ENCODE peak calls at places on chromosomes 2 and 18, in six cellular contexts. One of them, this sample, is unnamed.
A peak's percentile ranks its signal among the peaks of the same experiment; 100 is the strongest.

GRCh38 chr2:54336136-54336976 is 80.3 kb upstream of the TSPYL6 start:
- DNase-seq in substantia nigra: no peak
- DNase-seq in CD8-positive, alpha-beta T cell: no peak
- DNase-seq in lower lobe of right lung: no peak
- DNase-seq in CD4-positive, alpha-beta T cell: no peak
- DNase-seq in dorsolateral prefrontal cortex: no peak
- DNase-seq in this sample: no peak

GRCh38 chr2:121372756-121373353 is 87.9 kb upstream of the TFCP2L1 start:
- DNase-seq in CD8-positive, alpha-beta T cell: no peak
- DNase-seq in dorsolateral prefrontal cortex: no peak
- DNase-seq in lower lobe of right lung: no peak
- DNase-seq in substantia nigra: no peak
- DNase-seq in CD4-positive, alpha-beta T cell: no peak
- DNase-seq in this sample: no peak

GRCh38 chr2:19982268-19982667 is 7.6 kb downstream of the WDR35 start:
- DNase-seq in CD4-positive, alpha-beta T cell: no peak
- DNase-seq in lower lobe of right lung: no peak
- DNase-seq in CD8-positive, alpha-beta T cell: no peak
- DNase-seq in dorsolateral prefrontal cortex: no peak
- DNase-seq in substantia nigra: no peak
- DNase-seq in this sample: no peak

GRCh38 chr2:168698959-168699358 is 103.5 kb upstream of the NOSTRIN start:
- DNase-seq in CD8-positive, alpha-beta T cell: no peak
- DNase-seq in lower lobe of right lung: no peak
- DNase-seq in CD4-positive, alpha-beta T cell: no peak
- DNase-seq in substantia nigra: no peak
- DNase-seq in dorsolateral prefrontal cortex: no peak
- DNase-seq in this sample: no peak

GRCh38 chr2:235659767-235660322 is 166.0 kb downstream of the AGAP1 start:
- DNase-seq in dorsolateral prefrontal cortex: no peak
- DNase-seq in CD4-positive, alpha-beta T cell: no peak
- DNase-seq in lower lobe of right lung: no peak
- DNase-seq in CD8-positive, alpha-beta T cell: no peak
- DNase-seq in substantia nigra: no peak
- DNase-seq in this sample: no peak

GRCh38 chr2:20930928-20931327 is 108.0 kb upstream of the LDAH start:
- DNase-seq in lower lobe of right lung: no peak
- DNase-seq in dorsolateral prefrontal cortex: no peak
- DNase-seq in CD8-positive, alpha-beta T cell: no peak
- DNase-seq in substantia nigra: no peak
- DNase-seq in CD4-positive, alpha-beta T cell: no peak
- DNase-seq in this sample: no peak

GRCh38 chr2:189369566-189369965 is 71.7 kb upstream of the WDR75 start:
- DNase-seq in dorsolateral prefrontal cortex: no peak
- DNase-seq in lower lobe of right lung: no peak
- DNase-seq in CD8-positive, alpha-beta T cell: no peak
- DNase-seq in CD4-positive, alpha-beta T cell: no peak
- DNase-seq in substantia nigra: no peak
- DNase-seq in this sample: no peak

GRCh38 chr2:183490930-183491329 is 366.7 kb downstream of the NUP35 start:
- DNase-seq in substantia nigra: no peak
- DNase-seq in dorsolateral prefrontal cortex: peak; percentile 61
- DNase-seq in lower lobe of right lung: no peak
- DNase-seq in CD8-positive, alpha-beta T cell: no peak
- DNase-seq in CD4-positive, alpha-beta T cell: no peak
- DNase-seq in this sample: no peak

GRCh38 chr2:119448427-119449141 is 16.9 kb downstream of the TMEM37 start:
- DNase-seq in CD8-positive, alpha-beta T cell: no peak
- DNase-seq in lower lobe of right lung: no peak
- DNase-seq in dorsolateral prefrontal cortex: no peak
- DNase-seq in substantia nigra: no peak
- DNase-seq in CD4-positive, alpha-beta T cell: no peak
- DNase-seq in this sample: no peak

GRCh38 chr2:2919574-2920365 is 457.8 kb downstream of the EIPR1 start:
- DNase-seq in CD4-positive, alpha-beta T cell: no peak
- DNase-seq in lower lobe of right lung: no peak
- DNase-seq in CD8-positive, alpha-beta T cell: no peak
- DNase-seq in substantia nigra: no peak
- DNase-seq in dorsolateral prefrontal cortex: no peak
- DNase-seq in this sample: no peak

GRCh38 chr2:21330786-21331391 is 207.1 kb downstream of the TDRD15 start:
- DNase-seq in substantia nigra: no peak
- DNase-seq in lower lobe of right lung: no peak
- DNase-seq in CD8-positive, alpha-beta T cell: no peak
- DNase-seq in CD4-positive, alpha-beta T cell: no peak
- DNase-seq in dorsolateral prefrontal cortex: no peak
- DNase-seq in this sample: no peak

GRCh38 chr2:23760746-23761145 is 166.2 kb downstream of the ATAD2B start:
- DNase-seq in substantia nigra: no peak
- DNase-seq in CD4-positive, alpha-beta T cell: no peak
- DNase-seq in dorsolateral prefrontal cortex: no peak
- DNase-seq in CD8-positive, alpha-beta T cell: no peak
- DNase-seq in lower lobe of right lung: no peak
- DNase-seq in this sample: no peak

GRCh38 chr2:139992078-139992477 is 1211.9 kb upstream of the NXPH2 start:
- DNase-seq in dorsolateral prefrontal cortex: no peak
- DNase-seq in substantia nigra: no peak
- DNase-seq in lower lobe of right lung: no peak
- DNase-seq in CD4-positive, alpha-beta T cell: no peak
- DNase-seq in CD8-positive, alpha-beta T cell: no peak
- DNase-seq in this sample: no peak

GRCh38 chr18:361941-362913 is 94.4 kb upstream of the THOC1 start:
- DNase-seq in CD4-positive, alpha-beta T cell: no peak
- DNase-seq in substantia nigra: no peak
- DNase-seq in lower lobe of right lung: no peak
- DNase-seq in CD8-positive, alpha-beta T cell: no peak
- DNase-seq in dorsolateral prefrontal cortex: no peak
- DNase-seq in this sample: no peak

GRCh38 chr2:33408109-33408508 is 68.3 kb upstream of the RASGRP3 start:
- DNase-seq in CD4-positive, alpha-beta T cell: no peak
- DNase-seq in CD8-positive, alpha-beta T cell: no peak
- DNase-seq in lower lobe of right lung: no peak
- DNase-seq in substantia nigra: no peak
- DNase-seq in dorsolateral prefrontal cortex: no peak
- DNase-seq in this sample: no peak

GRCh38 chr18:39523281-39523680 is 1957.7 kb upstream of the CELF4 start:
- DNase-seq in substantia nigra: no peak
- DNase-seq in dorsolateral prefrontal cortex: no peak
- DNase-seq in lower lobe of right lung: no peak
- DNase-seq in CD4-positive, alpha-beta T cell: no peak
- DNase-seq in CD8-positive, alpha-beta T cell: no peak
- DNase-seq in this sample: no peak

GRCh38 chr18:48939368-48940097 is 11.2 kb downstream of the SMAD7 start:
- DNase-seq in lower lobe of right lung: no peak
- DNase-seq in CD8-positive, alpha-beta T cell: no peak
- DNase-seq in substantia nigra: no peak
- DNase-seq in dorsolateral prefrontal cortex: no peak
- DNase-seq in CD4-positive, alpha-beta T cell: no peak
- DNase-seq in this sample: no peak

GRCh38 chr18:45774065-45774521 is 50.1 kb downstream of the SLC14A1 start:
- DNase-seq in CD8-positive, alpha-beta T cell: no peak
- DNase-seq in lower lobe of right lung: no peak
- DNase-seq in dorsolateral prefrontal cortex: no peak
- DNase-seq in CD4-positive, alpha-beta T cell: no peak
- DNase-seq in substantia nigra: no peak
- DNase-seq in this sample: no peak

GRCh38 chr2:73172963-73173362 is 29.4 kb upstream of the NOTO start:
- DNase-seq in CD4-positive, alpha-beta T cell: no peak
- DNase-seq in substantia nigra: no peak
- DNase-seq in CD8-positive, alpha-beta T cell: no peak
- DNase-seq in dorsolateral prefrontal cortex: no peak
- DNase-seq in lower lobe of right lung: no peak
- DNase-seq in this sample: no peak

GRCh38 chr2:239368906-239369584 is 31.8 kb downstream of the HDAC4 start:
- DNase-seq in CD8-positive, alpha-beta T cell: no peak
- DNase-seq in dorsolateral prefrontal cortex: no peak
- DNase-seq in CD4-positive, alpha-beta T cell: no peak
- DNase-seq in lower lobe of right lung: peak; percentile 24
- DNase-seq in substantia nigra: no peak
- DNase-seq in this sample: no peak

GRCh38 chr2:197057946-197058345 is 131.4 kb upstream of the PGAP1 start:
- DNase-seq in dorsolateral prefrontal cortex: no peak
- DNase-seq in CD4-positive, alpha-beta T cell: no peak
- DNase-seq in lower lobe of right lung: no peak
- DNase-seq in CD8-positive, alpha-beta T cell: no peak
- DNase-seq in substantia nigra: no peak
- DNase-seq in this sample: no peak

GRCh38 chr2:608297-608696 is 68.9 kb downstream of the TMEM18 start:
- DNase-seq in CD8-positive, alpha-beta T cell: no peak
- DNase-seq in substantia nigra: no peak
- DNase-seq in CD4-positive, alpha-beta T cell: no peak
- DNase-seq in dorsolateral prefrontal cortex: no peak
- DNase-seq in lower lobe of right lung: no peak
- DNase-seq in this sample: no peak

GRCh38 chr18:25253136-25253535 is 98.8 kb downstream of the ZNF521 start:
- DNase-seq in CD8-positive, alpha-beta T cell: no peak
- DNase-seq in CD4-positive, alpha-beta T cell: no peak
- DNase-seq in substantia nigra: no peak
- DNase-seq in dorsolateral prefrontal cortex: no peak
- DNase-seq in lower lobe of right lung: no peak
- DNase-seq in this sample: no peak

GRCh38 chr18:68660355-68661183 is 54.3 kb downstream of the TMX3 start:
- DNase-seq in lower lobe of right lung: no peak
- DNase-seq in dorsolateral prefrontal cortex: no peak
- DNase-seq in CD4-positive, alpha-beta T cell: no peak
- DNase-seq in substantia nigra: no peak
- DNase-seq in CD8-positive, alpha-beta T cell: no peak
- DNase-seq in this sample: no peak

GRCh38 chr2:145292166-145292565 is 772.2 kb upstream of the ZEB2 start:
- DNase-seq in substantia nigra: no peak
- DNase-seq in CD8-positive, alpha-beta T cell: no peak
- DNase-seq in CD4-positive, alpha-beta T cell: no peak
- DNase-seq in lower lobe of right lung: no peak
- DNase-seq in dorsolateral prefrontal cortex: no peak
- DNase-seq in this sample: no peak

GRCh38 chr2:145284551-145284950 is 764.6 kb upstream of the ZEB2 start:
- DNase-seq in lower lobe of right lung: no peak
- DNase-seq in substantia nigra: no peak
- DNase-seq in CD4-positive, alpha-beta T cell: no peak
- DNase-seq in dorsolateral prefrontal cortex: no peak
- DNase-seq in CD8-positive, alpha-beta T cell: no peak
- DNase-seq in this sample: no peak

GRCh38 chr2:145287686-145288085 is 767.8 kb upstream of the ZEB2 start:
- DNase-seq in CD8-positive, alpha-beta T cell: no peak
- DNase-seq in dorsolateral prefrontal cortex: no peak
- DNase-seq in substantia nigra: no peak
- DNase-seq in lower lobe of right lung: no peak
- DNase-seq in CD4-positive, alpha-beta T cell: no peak
- DNase-seq in this sample: no peak

GRCh38 chr2:145286716-145287115 is 766.8 kb upstream of the ZEB2 start:
- DNase-seq in CD4-positive, alpha-beta T cell: no peak
- DNase-seq in dorsolateral prefrontal cortex: no peak
- DNase-seq in lower lobe of right lung: no peak
- DNase-seq in substantia nigra: no peak
- DNase-seq in CD8-positive, alpha-beta T cell: no peak
- DNase-seq in this sample: no peak

GRCh38 chr2:145288650-145289496 is 769.0 kb upstream of the ZEB2 start:
- DNase-seq in CD4-positive, alpha-beta T cell: no peak
- DNase-seq in dorsolateral prefrontal cortex: no peak
- DNase-seq in substantia nigra: no peak
- DNase-seq in lower lobe of right lung: no peak
- DNase-seq in CD8-positive, alpha-beta T cell: no peak
- DNase-seq in this sample: no peak
- H3K27ac ChIP-seq in CD4-positive, alpha-beta T cell: no peak overlapping the region
- H3K27ac ChIP-seq in dorsolateral prefrontal cortex: no peak overlapping the region
- H3K27ac ChIP-seq in substantia nigra: no peak overlapping the region
- H3K27ac ChIP-seq in lower lobe of right lung: no peak overlapping the region
- H3K27ac ChIP-seq in CD8-positive, alpha-beta T cell: no peak overlapping the region
- H3K27ac ChIP-seq in this sample: no peak overlapping the region

GRCh38 chr18:21459706-21460286 is 140.7 kb downstream of the ESCO1 start:
- DNase-seq in CD4-positive, alpha-beta T cell: no peak
- DNase-seq in substantia nigra: no peak
- DNase-seq in dorsolateral prefrontal cortex: no peak
- DNase-seq in lower lobe of right lung: no peak
- DNase-seq in CD8-positive, alpha-beta T cell: no peak
- DNase-seq in this sample: no peak
- H3K27ac ChIP-seq in CD4-positive, alpha-beta T cell: no peak overlapping the region
- H3K27ac ChIP-seq in substantia nigra: no peak overlapping the region
- H3K27ac ChIP-seq in dorsolateral prefrontal cortex: no peak overlapping the region
- H3K27ac ChIP-seq in lower lobe of right lung: no peak overlapping the region
- H3K27ac ChIP-seq in CD8-positive, alpha-beta T cell: no peak overlapping the region
- H3K27ac ChIP-seq in this sample: no peak overlapping the region

GRCh38 chr2:234564719-234565118 is 67.8 kb upstream of the ARL4C start:
- DNase-seq in lower lobe of right lung: no peak
- DNase-seq in substantia nigra: no peak
- DNase-seq in dorsolateral prefrontal cortex: no peak
- DNase-seq in CD8-positive, alpha-beta T cell: no peak
- DNase-seq in CD4-positive, alpha-beta T cell: no peak
- DNase-seq in this sample: no peak

GRCh38 chr2:234569776-234570430 is 73.0 kb upstream of the ARL4C start:
- DNase-seq in dorsolateral prefrontal cortex: no peak
- DNase-seq in lower lobe of right lung: no peak
- DNase-seq in substantia nigra: no peak
- DNase-seq in CD8-positive, alpha-beta T cell: no peak
- DNase-seq in CD4-positive, alpha-beta T cell: no peak
- DNase-seq in this sample: no peak

GRCh38 chr2:234565842-234566619 is 69.2 kb upstream of the ARL4C start:
- DNase-seq in substantia nigra: no peak
- DNase-seq in lower lobe of right lung: no peak
- DNase-seq in CD4-positive, alpha-beta T cell: no peak
- DNase-seq in dorsolateral prefrontal cortex: no peak
- DNase-seq in CD8-positive, alpha-beta T cell: no peak
- DNase-seq in this sample: no peak

GRCh38 chr2:234566622-234567021 is 69.7 kb upstream of the ARL4C start:
- DNase-seq in CD4-positive, alpha-beta T cell: no peak
- DNase-seq in lower lobe of right lung: no peak
- DNase-seq in CD8-positive, alpha-beta T cell: no peak
- DNase-seq in dorsolateral prefrontal cortex: no peak
- DNase-seq in substantia nigra: no peak
- DNase-seq in this sample: no peak

GRCh38 chr2:234565201-234565600 is 68.3 kb upstream of the ARL4C start:
- DNase-seq in CD4-positive, alpha-beta T cell: no peak
- DNase-seq in CD8-positive, alpha-beta T cell: no peak
- DNase-seq in dorsolateral prefrontal cortex: no peak
- DNase-seq in substantia nigra: no peak
- DNase-seq in lower lobe of right lung: no peak
- DNase-seq in this sample: no peak
- H3K27ac ChIP-seq in CD4-positive, alpha-beta T cell: no peak overlapping the region
- H3K27ac ChIP-seq in CD8-positive, alpha-beta T cell: no peak overlapping the region
- H3K27ac ChIP-seq in dorsolateral prefrontal cortex: no peak overlapping the region
- H3K27ac ChIP-seq in substantia nigra: no peak overlapping the region
- H3K27ac ChIP-seq in lower lobe of right lung: no peak overlapping the region
- H3K27ac ChIP-seq in this sample: no peak overlapping the region

DNA sequence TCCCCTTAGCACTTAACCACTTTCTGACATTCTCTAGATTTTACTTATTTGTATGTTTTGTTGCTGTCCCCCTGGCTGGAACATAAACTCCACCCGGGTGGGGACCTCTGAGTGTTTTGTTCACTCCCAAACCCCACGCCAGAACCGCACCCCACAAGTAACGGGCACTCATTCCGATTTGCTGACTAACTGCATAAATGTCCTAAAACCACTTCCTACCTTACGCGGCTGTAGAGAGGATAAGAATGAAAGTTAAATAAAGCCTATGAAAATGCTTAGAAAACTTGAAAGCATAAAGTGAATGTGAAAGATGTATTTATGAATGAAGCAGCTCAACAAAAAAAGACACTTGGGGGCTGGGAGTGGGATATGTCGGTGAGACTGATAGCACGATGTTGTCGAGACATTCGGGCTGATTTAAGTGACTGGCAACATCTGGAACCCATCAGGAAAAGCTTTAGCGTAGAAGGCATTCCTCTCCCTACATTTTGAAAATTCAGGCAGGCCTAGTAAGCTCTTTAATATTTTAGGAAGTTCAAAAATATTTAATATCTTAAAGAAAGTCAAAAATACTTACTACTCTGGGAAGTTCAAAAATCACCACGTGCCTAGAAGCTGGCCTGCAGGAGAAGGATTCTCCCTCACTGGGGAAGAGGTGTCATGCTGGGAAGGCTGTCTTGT is 206.7 kb downstream of the SH3RF3 start:
- DNase-seq in dorsolateral prefrontal cortex: no peak
- DNase-seq in lower lobe of right lung: no peak
- DNase-seq in CD8-positive, alpha-beta T cell: no peak
- DNase-seq in substantia nigra: no peak
- DNase-seq in CD4-positive, alpha-beta T cell: no peak
- DNase-seq in this sample: no peak
- H3K27ac ChIP-seq in dorsolateral prefrontal cortex: no peak overlapping the region
- H3K27ac ChIP-seq in lower lobe of right lung: no peak overlapping the region
- H3K27ac ChIP-seq in CD8-positive, alpha-beta T cell: no peak overlapping the region
- H3K27ac ChIP-seq in substantia nigra: no peak overlapping the region
- H3K27ac ChIP-seq in CD4-positive, alpha-beta T cell: no peak overlapping the region
- H3K27ac ChIP-seq in this sample: peak overlapping the region; percentile 15